ENCODE peak calls at places on chromosomes 11 and 22, in ten cellular contexts. One of them, this sample, is unnamed. For H3K4me1 and H3K9me3, the result is how much of the 10 kb centered on the place peaks cover.

GRCh38 chr22:44197271-44197670 is 16.5 kb downstream of the PARVG start:
- DNase-seq in PC-3: no peak
- DNase-seq in astrocyte: no peak
- DNase-seq in suprapubic skin: no peak
- DNase-seq in transverse colon: no peak
- DNase-seq in psoas muscle: no peak
- DNase-seq in heart left ventricle: no peak
- DNase-seq in endodermal cell: no peak
- DNase-seq in Peyer's patch: no peak
- DNase-seq in right atrium auricular region: no peak
- DNase-seq in this sample: no peak

GRCh38 chr11:110355011-110355744 is 58.8 kb upstream of the RDX start:
- DNase-seq in astrocyte: no peak
- DNase-seq in PC-3: no peak
- DNase-seq in endodermal cell: peak
- DNase-seq in psoas muscle: no peak
- DNase-seq in suprapubic skin: no peak
- DNase-seq in transverse colon: no peak
- DNase-seq in Peyer's patch: no peak
- DNase-seq in heart left ventricle: no peak
- DNase-seq in right atrium auricular region: peak
- DNase-seq in this sample: no peak

GRCh38 chr11:36009469-36009868 is 65.6 kb downstream of the LDLRAD3 start:
- DNase-seq in PC-3: peak
- DNase-seq in right atrium auricular region: no peak
- DNase-seq in Peyer's patch: no peak
- DNase-seq in endodermal cell: no peak
- DNase-seq in psoas muscle: no peak
- DNase-seq in suprapubic skin: no peak
- DNase-seq in heart left ventricle: no peak
- DNase-seq in transverse colon: no peak
- DNase-seq in astrocyte: peak
- DNase-seq in this sample: no peak

GRCh38 chr11:83521647-83522596 is 235.8 kb upstream of the CCDC90B start:
- DNase-seq in right atrium auricular region: no peak
- DNase-seq in PC-3: peak
- DNase-seq in heart left ventricle: no peak
- DNase-seq in endodermal cell: peak
- DNase-seq in Peyer's patch: peak
- DNase-seq in astrocyte: no peak
- DNase-seq in psoas muscle: no peak
- DNase-seq in suprapubic skin: no peak
- DNase-seq in transverse colon: no peak
- DNase-seq in this sample: no peak

GRCh38 chr11:131695889-131696429 is 325.5 kb downstream of the NTM start:
- DNase-seq in psoas muscle: no peak
- DNase-seq in transverse colon: no peak
- DNase-seq in Peyer's patch: no peak
- DNase-seq in PC-3: no peak
- DNase-seq in right atrium auricular region: no peak
- DNase-seq in suprapubic skin: no peak
- DNase-seq in endodermal cell: no peak
- DNase-seq in astrocyte: no peak
- DNase-seq in heart left ventricle: no peak
- DNase-seq in this sample: no peak

GRCh38 chr11:73410627-73411026 is 34.4 kb downstream of the RELT start:
- DNase-seq in endodermal cell: no peak
- DNase-seq in PC-3: no peak
- DNase-seq in suprapubic skin: no peak
- DNase-seq in psoas muscle: no peak
- DNase-seq in transverse colon: no peak
- DNase-seq in Peyer's patch: no peak
- DNase-seq in right atrium auricular region: no peak
- DNase-seq in astrocyte: no peak
- DNase-seq in heart left ventricle: no peak
- DNase-seq in this sample: no peak

GRCh38 chr11:92035488-92035887 is 189.1 kb upstream of the FAT3 start:
- DNase-seq in psoas muscle: no peak
- DNase-seq in PC-3: peak
- DNase-seq in suprapubic skin: no peak
- DNase-seq in endodermal cell: no peak
- DNase-seq in heart left ventricle: no peak
- DNase-seq in transverse colon: no peak
- DNase-seq in Peyer's patch: no peak
- DNase-seq in right atrium auricular region: no peak
- DNase-seq in astrocyte: no peak
- DNase-seq in this sample: no peak

GRCh38 chr11:128757235-128757711 is 63.4 kb downstream of the FLI1 start:
- DNase-seq in transverse colon: peak
- DNase-seq in suprapubic skin: no peak
- DNase-seq in right atrium auricular region: no peak
- DNase-seq in Peyer's patch: peak
- DNase-seq in astrocyte: no peak
- DNase-seq in psoas muscle: no peak
- DNase-seq in endodermal cell: peak
- DNase-seq in PC-3: peak
- DNase-seq in heart left ventricle: peak
- DNase-seq in this sample: no peak

GRCh38 chr11:114059278-114059983 is at the start of gene ZBTB16:
- DNase-seq in heart left ventricle: peak
- DNase-seq in suprapubic skin: peak
- DNase-seq in right atrium auricular region: peak
- DNase-seq in PC-3: no peak
- DNase-seq in psoas muscle: peak
- DNase-seq in endodermal cell: peak
- DNase-seq in astrocyte: no peak
- DNase-seq in transverse colon: peak
- DNase-seq in Peyer's patch: peak
- DNase-seq in this sample: peak

GRCh38 chr11:127890026-127890611 is 697.2 kb downstream of the ETS1 start:
- DNase-seq in heart left ventricle: no peak
- DNase-seq in astrocyte: peak
- DNase-seq in PC-3: peak
- DNase-seq in endodermal cell: no peak
- DNase-seq in right atrium auricular region: no peak
- DNase-seq in suprapubic skin: no peak
- DNase-seq in transverse colon: no peak
- DNase-seq in Peyer's patch: no peak
- DNase-seq in psoas muscle: no peak
- DNase-seq in this sample: no peak

GRCh38 chr11:68690671-68691401 is 6.5 kb downstream of the GAL start:
- DNase-seq in right atrium auricular region: no peak
- DNase-seq in psoas muscle: no peak
- DNase-seq in Peyer's patch: peak
- DNase-seq in astrocyte: no peak
- DNase-seq in suprapubic skin: no peak
- DNase-seq in transverse colon: no peak
- DNase-seq in PC-3: no peak
- DNase-seq in heart left ventricle: no peak
- DNase-seq in endodermal cell: peak
- DNase-seq in this sample: no peak

GRCh38 chr11:13343067-13343466 is 65.5 kb downstream of the BMAL1 start:
- DNase-seq in psoas muscle: no peak
- DNase-seq in heart left ventricle: no peak
- DNase-seq in Peyer's patch: no peak
- DNase-seq in endodermal cell: no peak
- DNase-seq in suprapubic skin: no peak
- DNase-seq in astrocyte: no peak
- DNase-seq in PC-3: no peak
- DNase-seq in transverse colon: no peak
- DNase-seq in right atrium auricular region: no peak
- DNase-seq in this sample: no peak

GRCh38 chr11:6622261-6623171 is 3.3 kb upstream of the TPP1 start:
- DNase-seq in psoas muscle: no peak
- DNase-seq in PC-3: no peak
- DNase-seq in transverse colon: no peak
- DNase-seq in suprapubic skin: no peak
- DNase-seq in astrocyte: no peak
- DNase-seq in Peyer's patch: no peak
- DNase-seq in heart left ventricle: no peak
- DNase-seq in endodermal cell: no peak
- DNase-seq in right atrium auricular region: no peak
- DNase-seq in this sample: no peak

GRCh38 chr22:29152045-29152380 is 53.7 kb upstream of the EMID1 start:
- DNase-seq in Peyer's patch: no peak
- DNase-seq in endodermal cell: peak
- DNase-seq in PC-3: no peak
- DNase-seq in psoas muscle: no peak
- DNase-seq in suprapubic skin: no peak
- DNase-seq in heart left ventricle: no peak
- DNase-seq in right atrium auricular region: no peak
- DNase-seq in astrocyte: no peak
- DNase-seq in transverse colon: no peak
- DNase-seq in this sample: no peak

DNA sequence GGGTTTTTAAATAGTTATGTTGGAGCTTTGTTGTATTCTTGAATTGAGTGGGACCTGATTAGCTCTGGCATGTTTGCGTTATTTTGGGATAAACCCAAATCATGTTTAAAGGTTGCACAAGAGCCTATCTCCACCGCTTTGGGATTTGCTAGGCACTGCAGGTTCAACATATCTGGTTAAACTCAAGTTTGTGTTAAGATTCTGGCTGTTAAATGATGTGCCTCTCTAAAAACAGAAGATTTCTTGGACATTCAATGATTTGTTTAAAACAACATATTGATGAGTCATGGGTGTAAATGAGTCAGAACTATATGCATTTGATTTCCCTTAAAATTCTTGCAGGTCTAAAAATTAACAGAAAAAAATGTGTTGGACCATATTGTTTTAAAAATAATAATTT is 67.4 kb downstream of the AMOTL1 start:
- DNase-seq in Peyer's patch: no peak
- DNase-seq in astrocyte: peak
- DNase-seq in transverse colon: no peak
- DNase-seq in PC-3: peak
- DNase-seq in suprapubic skin: no peak
- DNase-seq in heart left ventricle: no peak
- DNase-seq in psoas muscle: no peak
- DNase-seq in endodermal cell: no peak
- DNase-seq in right atrium auricular region: no peak
- DNase-seq in this sample: no peak
- H3K4me1 ChIP-seq in Peyer's patch: under half
- H3K4me1 ChIP-seq in astrocyte: under half
- H3K4me1 ChIP-seq in transverse colon: under half
- H3K4me1 ChIP-seq in PC-3: under half
- H3K4me1 ChIP-seq in suprapubic skin: under half
- H3K4me1 ChIP-seq in heart left ventricle: under half
- H3K4me1 ChIP-seq in psoas muscle: under half
- H3K4me1 ChIP-seq in endodermal cell: under half
- H3K4me1 ChIP-seq in right atrium auricular region: under half
- H3K4me1 ChIP-seq in this sample: under half

DNA sequence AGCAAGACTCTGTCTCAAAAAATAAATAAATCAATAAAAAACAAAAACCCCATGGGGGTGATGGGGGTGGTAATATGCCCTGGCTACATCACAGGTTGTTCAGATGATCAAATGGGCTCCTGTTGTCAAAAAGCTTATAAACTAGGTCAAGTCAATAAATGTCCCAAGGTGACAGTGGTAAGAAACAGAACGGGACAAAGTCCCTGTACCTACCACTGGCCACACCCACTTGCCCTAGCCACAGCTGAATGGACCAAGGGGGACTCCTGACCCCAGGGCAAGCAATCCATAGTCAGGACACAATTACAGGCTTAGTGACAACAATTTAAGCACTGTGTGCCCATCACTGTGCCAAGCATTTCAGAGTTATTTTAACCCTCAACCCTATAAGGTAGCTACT is 6.0 kb downstream of the NAGA start:
- DNase-seq in heart left ventricle: no peak
- DNase-seq in astrocyte: no peak
- DNase-seq in psoas muscle: no peak
- DNase-seq in Peyer's patch: peak
- DNase-seq in right atrium auricular region: peak
- DNase-seq in endodermal cell: no peak
- DNase-seq in suprapubic skin: no peak
- DNase-seq in transverse colon: peak
- DNase-seq in PC-3: no peak
- DNase-seq in this sample: no peak
- H3K9me3 ChIP-seq in heart left ventricle: under half
- H3K9me3 ChIP-seq in astrocyte: under half
- H3K9me3 ChIP-seq in psoas muscle: under half
- H3K9me3 ChIP-seq in Peyer's patch: under half
- H3K9me3 ChIP-seq in right atrium auricular region: under half
- H3K9me3 ChIP-seq in endodermal cell: under half
- H3K9me3 ChIP-seq in suprapubic skin: under half
- H3K9me3 ChIP-seq in transverse colon: under half
- H3K9me3 ChIP-seq in PC-3: under half
- H3K9me3 ChIP-seq in this sample: under half

DNA sequence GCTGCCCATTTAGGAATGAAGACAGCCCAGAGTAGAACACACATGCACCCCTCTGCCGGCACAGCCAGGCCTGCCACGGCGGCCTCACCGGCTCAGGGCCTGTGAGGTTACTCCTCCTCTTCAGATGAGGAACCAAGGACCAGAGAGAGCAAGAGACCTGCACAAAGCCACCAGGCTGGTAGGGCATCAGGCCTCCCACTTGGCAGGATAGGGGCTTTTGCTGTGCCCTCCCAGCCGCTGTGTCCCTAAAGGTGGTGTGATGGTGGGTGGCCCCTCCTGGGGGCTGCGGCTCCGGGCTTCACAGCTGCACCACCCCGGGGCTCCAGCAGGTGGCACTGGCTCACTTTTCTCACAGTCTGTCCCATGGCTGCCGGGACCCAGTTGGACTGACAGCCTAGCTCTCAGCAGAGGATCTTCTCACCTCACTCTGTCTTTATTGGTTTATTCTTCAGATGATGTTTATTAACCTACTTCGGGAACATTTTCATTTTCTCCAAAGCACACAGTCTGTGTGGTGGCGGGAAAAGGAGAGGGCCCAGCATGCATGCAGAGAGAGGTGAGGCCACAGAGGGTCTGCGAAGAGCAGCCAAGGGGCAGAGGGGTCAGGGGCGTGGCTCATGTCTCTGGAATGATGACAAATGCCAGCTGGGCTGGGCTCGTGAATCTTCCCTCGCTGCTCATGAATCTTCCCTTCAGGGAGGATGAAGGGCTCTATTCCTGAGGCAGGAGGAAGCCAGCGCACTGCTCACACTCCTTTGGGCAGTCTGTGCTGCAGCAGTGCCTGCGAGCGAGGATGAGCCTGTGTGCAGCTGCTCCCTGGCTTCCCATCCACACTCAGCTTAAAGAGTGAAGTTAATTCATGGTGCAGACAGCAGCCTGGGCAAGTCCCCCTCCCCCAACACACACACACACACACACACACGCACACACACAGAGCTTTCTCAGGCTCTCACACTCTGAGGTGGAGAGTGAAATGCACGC is 101.1 kb upstream of the PITPNB start:
- DNase-seq in endodermal cell: peak
- DNase-seq in PC-3: peak
- DNase-seq in suprapubic skin: peak
- DNase-seq in heart left ventricle: peak
- DNase-seq in transverse colon: peak
- DNase-seq in astrocyte: peak
- DNase-seq in psoas muscle: peak
- DNase-seq in right atrium auricular region: peak
- DNase-seq in Peyer's patch: peak
- DNase-seq in this sample: peak
- H3K4me3 ChIP-seq in endodermal cell: no peak
- H3K4me3 ChIP-seq in PC-3: no peak
- H3K4me3 ChIP-seq in suprapubic skin: no peak
- H3K4me3 ChIP-seq in heart left ventricle: no peak
- H3K4me3 ChIP-seq in transverse colon: no peak
- H3K4me3 ChIP-seq in astrocyte: no peak
- H3K4me3 ChIP-seq in psoas muscle: no peak
- H3K4me3 ChIP-seq in right atrium auricular region: no peak
- H3K4me3 ChIP-seq in Peyer's patch: no peak
- H3K4me3 ChIP-seq in this sample: no peak

GRCh38 chr11:86740628-86741488 is 59.5 kb upstream of the PRSS23 start:
- DNase-seq in heart left ventricle: peak
- DNase-seq in endodermal cell: peak
- DNase-seq in PC-3: peak
- DNase-seq in transverse colon: peak
- DNase-seq in astrocyte: peak
- DNase-seq in Peyer's patch: peak
- DNase-seq in psoas muscle: peak
- DNase-seq in right atrium auricular region: peak
- DNase-seq in suprapubic skin: peak
- DNase-seq in this sample: peak
- H3K4me1 ChIP-seq in heart left ventricle: under half
- H3K4me1 ChIP-seq in endodermal cell: under half
- H3K4me1 ChIP-seq in PC-3: half or more
- H3K4me1 ChIP-seq in transverse colon: under half
- H3K4me1 ChIP-seq in astrocyte: half or more
- H3K4me1 ChIP-seq in Peyer's patch: under half
- H3K4me1 ChIP-seq in psoas muscle: under half
- H3K4me1 ChIP-seq in right atrium auricular region: under half
- H3K4me1 ChIP-seq in suprapubic skin: half or more
- H3K4me1 ChIP-seq in this sample: under half

This sample was measured in aorta.